ENCODE peak calls at places on chromosomes 11 and 22, in six cellular contexts. N, C, K, Q, E and P are unnamed samples.

GRCh38 chr22:46465348-46465725 is 72.1 kb downstream of the CELSR1 start:
- DNase-seq in N (no peak), C (no peak), K (no peak), Q (no peak), E (no peak), P (no peak)

GRCh38 chr11:110059706-110060430 is 33.3 kb upstream of the ZC3H12C start:
- DNase-seq in N (no peak), C (peak; percentile 23), K (no peak), Q (no peak), E (no peak), P (no peak)

GRCh38 chr11:25423436-25424184 is 908.3 kb upstream of the ANO3 start:
- DNase-seq in N (no peak), C (peak; percentile 45), K (no peak), Q (no peak), E (no peak), P (peak; percentile 28)

GRCh38 chr11:93229876-93230275 is 32.1 kb upstream of the SLC36A4 start:
- DNase-seq in N (no peak), C (no peak), K (no peak), Q (no peak), E (no peak), P (no peak)

GRCh38 chr11:85867751-85868150 is 12.6 kb downstream of the CCDC83 start:
- DNase-seq in N (no peak), C (peak; percentile 23), K (no peak), Q (no peak), E (no peak), P (no peak)

GRCh38 chr11:18394928-18395734 is 768 bp downstream of the LDHA start:
- DNase-seq in N (peak; percentile 40), C (peak; percentile 24), K (peak; percentile 72), Q (peak; percentile 17), E (no peak), P (no peak)

GRCh38 chr11:69658606-69659450 is 16.3 kb downstream of the LTO1 start:
- DNase-seq in N (no peak), C (no peak), K (peak; percentile 10), Q (no peak), E (no peak), P (no peak)

GRCh38 chr11:69468911-69469885 is 12.3 kb upstream of the LINC01488 start:
- DNase-seq in N (no peak), C (no peak), K (no peak), Q (no peak), E (no peak), P (no peak)

GRCh38 chr11:131744847-131745246 is 374.4 kb downstream of the NTM start:
- DNase-seq in N (no peak), C (no peak), K (no peak), Q (no peak), E (no peak), P (no peak)

GRCh38 chr11:66317766-66318575 is 1.1 kb upstream of the CD248 start:
- DNase-seq in N (peak; percentile 58), C (peak; percentile 97), K (peak; percentile 78), Q (no peak), E (peak; percentile 91), P (no peak)

GRCh38 chr22:37233751-37234631 is 10.1 kb downstream of the RAC2 start:
- DNase-seq in N (no peak), C (peak; percentile 22), K (peak; percentile 40), Q (no peak), E (no peak), P (no peak)

GRCh38 chr22:19169947-19170318 is 8.6 kb downstream of the SLC25A1 start:
- DNase-seq in N (peak; percentile 53), C (no peak), K (no peak), Q (no peak), E (no peak), P (no peak)

DNA sequence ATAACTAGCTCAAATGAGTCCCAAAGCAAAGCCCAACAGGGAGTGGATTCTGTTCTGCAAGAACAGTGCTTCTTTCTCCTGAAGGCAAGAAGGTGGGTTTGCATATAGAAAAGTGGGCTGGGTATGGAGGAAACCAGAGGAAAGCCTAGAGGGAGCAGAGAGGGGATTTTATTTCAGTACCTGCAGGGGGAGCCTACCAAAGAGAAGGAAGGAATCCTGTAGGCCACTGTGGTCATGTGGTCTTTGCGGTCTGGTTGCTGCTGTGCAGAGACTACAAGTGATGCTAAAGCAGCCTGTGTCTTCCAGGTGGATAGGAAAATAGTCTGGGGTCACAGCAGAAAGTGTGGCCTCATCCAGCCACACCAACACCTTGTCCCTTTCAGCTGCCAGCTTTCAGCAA is 33.2 kb upstream of the ZBTB16 start:
- DNase-seq in N (no peak), C (peak; percentile 50), K (no peak), Q (no peak), E (no peak), P (no peak)
- TF ChIP-seq CTCF in N (no peak), C (peak; percentile 42), K (no peak), Q (no peak), E (no peak), P (peak; percentile 18)

GRCh38 chr11:77067776-77068460 is 1.1 kb downstream of the CAPN5 start:
- DNase-seq in N (peak; percentile 43), C (no peak), K (peak; percentile 44), Q (no peak), E (peak; percentile 67), P (no peak)
- H3K4me3 ChIP-seq in N (peak overlapping the region; percentile 78), C (peak overlapping the region; percentile 47), K (no peak overlapping the region), Q (peak overlapping the region; percentile 65), E (peak overlapping the region; percentile 56), P (peak overlapping the region; percentile 70)

DNA sequence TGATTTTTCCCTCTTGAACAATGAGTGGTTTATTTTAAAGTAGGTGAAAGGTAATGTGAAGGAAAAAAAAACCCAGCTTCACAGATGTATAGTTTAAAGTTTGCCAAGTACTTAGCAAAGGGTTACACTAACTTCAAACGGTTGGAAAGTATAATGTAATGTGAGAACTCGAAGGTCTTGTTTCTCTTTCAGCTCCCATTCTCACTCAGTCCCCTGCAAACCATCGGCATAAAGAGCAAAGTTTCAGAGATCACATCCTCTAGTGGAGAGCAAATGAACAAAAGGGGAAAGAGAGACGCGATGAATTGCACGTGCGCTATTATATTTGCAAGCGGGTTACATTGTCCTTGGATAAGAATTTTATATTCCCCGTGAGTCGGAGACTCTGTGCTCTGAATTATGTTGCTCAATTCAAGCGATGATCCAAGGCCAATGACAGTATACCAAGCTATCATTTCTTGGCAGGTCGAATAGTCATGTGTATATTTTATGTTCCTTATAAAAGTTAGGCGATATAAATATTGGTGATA is 37.6 kb upstream of the BIRC3 start:
- DNase-seq in N (no peak), C (peak; percentile 75), K (no peak), Q (no peak), E (no peak), P (no peak)
- TF ChIP-seq CTCF in N (peak; percentile 37), C (peak; percentile 36), K (no peak), Q (no peak), E (peak; percentile 18), P (peak; percentile 23)

DNA sequence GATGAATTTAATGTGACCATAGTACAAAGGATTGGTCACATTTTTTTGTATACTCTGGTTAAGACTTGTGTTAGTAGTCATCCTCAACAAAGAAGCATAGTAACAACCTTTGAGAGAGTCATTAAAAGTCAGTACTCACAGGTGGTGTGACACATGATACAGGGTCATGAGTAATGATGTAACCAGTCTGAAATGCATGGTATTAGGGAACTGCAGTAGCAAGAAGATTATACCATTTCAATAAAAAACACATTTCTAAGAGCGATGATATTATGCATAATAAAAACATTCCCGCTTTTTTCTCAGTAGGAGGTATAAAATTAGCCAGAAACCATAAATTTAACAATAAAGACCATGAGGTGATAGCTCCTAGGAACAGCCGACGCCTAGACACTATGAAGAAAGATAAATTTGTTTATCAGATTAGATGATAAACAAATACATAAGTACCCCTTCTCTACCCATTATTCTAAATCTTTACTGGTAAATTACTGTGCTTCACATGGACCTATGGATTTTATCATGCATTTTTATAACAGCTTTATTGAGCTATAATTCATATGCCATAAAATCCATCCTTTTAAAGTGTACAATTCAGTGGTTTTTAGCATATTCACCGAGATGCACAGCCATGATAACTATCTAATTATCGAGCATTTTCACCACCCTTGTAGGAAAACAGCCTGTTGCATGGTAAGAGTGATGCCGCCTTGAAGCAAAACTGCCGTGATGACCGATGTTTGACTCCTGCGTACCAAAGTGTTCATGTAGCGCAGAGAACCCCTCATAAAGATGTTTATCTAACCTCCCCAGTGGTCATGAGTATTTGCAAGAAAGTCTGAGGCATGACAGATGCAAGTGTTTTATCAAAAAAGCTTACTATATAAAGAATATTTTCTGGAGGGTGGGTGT is 41.8 kb downstream of the TMPRSS5 start:
- DNase-seq in N (no peak), C (no peak), K (no peak), Q (peak; percentile 13), E (no peak), P (peak; percentile 91)
- H3K4me3 ChIP-seq in N (no peak overlapping the region), C (no peak overlapping the region), K (no peak overlapping the region), Q (no peak overlapping the region), E (no peak overlapping the region), P (no peak overlapping the region)

GRCh38 chr11:122340607-122341006 is 224.6 kb upstream of the BLID start:
- DNase-seq in N (no peak), C (no peak), K (no peak), Q (no peak), E (no peak), P (no peak)

GRCh38 chr11:122343247-122343646 is 227.2 kb upstream of the BLID start:
- DNase-seq in N (no peak), C (peak; percentile 10), K (no peak), Q (no peak), E (no peak), P (no peak)

GRCh38 chr11:122342089-122342749 is 226.2 kb upstream of the BLID start:
- DNase-seq in N (no peak), C (no peak), K (no peak), Q (no peak), E (no peak), P (no peak)

GRCh38 chr11:122348658-122349451 is 232.8 kb upstream of the BLID start:
- DNase-seq in N (no peak), C (no peak), K (no peak), Q (no peak), E (no peak), P (no peak)

GRCh38 chr11:122344281-122344680 is 228.3 kb upstream of the BLID start:
- DNase-seq in N (no peak), C (peak; percentile 94), K (no peak), Q (no peak), E (no peak), P (no peak)
- TF ChIP-seq CTCF in N (no peak), C (no peak), K (no peak), Q (no peak), E (no peak), P (no peak)

DNA sequence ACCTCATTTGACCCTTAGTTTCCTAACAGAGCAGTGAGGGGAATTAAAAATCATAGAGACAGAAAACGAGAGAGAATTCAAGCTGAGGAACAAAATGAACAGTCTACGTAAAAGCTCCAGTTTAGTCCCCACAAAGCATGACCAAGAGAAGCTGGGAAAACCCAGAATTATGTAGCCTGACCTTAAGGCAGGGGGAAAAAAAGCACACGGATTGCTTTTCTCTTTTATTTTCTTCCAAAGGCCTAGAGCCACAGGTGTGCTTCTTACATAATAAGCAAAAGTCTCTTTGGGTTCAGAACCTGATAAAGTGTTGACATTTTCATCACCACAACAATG is 528 bp upstream of the AMBRA1 start:
- DNase-seq in N (no peak), C (no peak), K (no peak), Q (no peak), E (no peak), P (no peak)
- H3K4me3 ChIP-seq in N (peak overlapping the region; percentile 87), C (peak overlapping the region; percentile 94), K (peak overlapping the region; percentile 99), Q (peak overlapping the region; percentile 75), E (peak overlapping the region; percentile 90), P (peak overlapping the region; percentile 89)